ENCODE peak calls at places on chromosomes 12 and 14, in five cellular contexts. S, V, I, Q and Y are unnamed samples.
A peak's percentile ranks its signal among the peaks of the same experiment; 100 is the strongest.

GRCh38 chr14:92481811-92482559 is 31.6 kb upstream of the RIN3 start:
- DNase-seq in S (no peak), V (no peak), I (no peak), Q (no peak), Y (no peak)

GRCh38 chr12:127480775-127481314 is 786.1 kb upstream of the TMEM132C start:
- DNase-seq in S (no peak), V (no peak), I (no peak), Q (no peak), Y (no peak)

GRCh38 chr14:95698287-95698686 is 12.1 kb downstream of the TCL1B start:
- DNase-seq in S (no peak), V (no peak), I (no peak), Q (no peak), Y (no peak)

GRCh38 chr12:104873374-104873773 is 84.7 kb downstream of the SLC41A2 start:
- DNase-seq in S (no peak), V (no peak), I (no peak), Q (no peak), Y (no peak)

GRCh38 chr12:89016970-89017778 is 335.1 kb downstream of the DUSP6 start:
- DNase-seq in S (no peak), V (peak; percentile 37), I (peak; percentile 55), Q (no peak), Y (peak; percentile 34)

GRCh38 chr14:89908712-89909450 is 45.6 kb downstream of the EFCAB11 start:
- DNase-seq in S (no peak), V (no peak), I (no peak), Q (no peak), Y (no peak)

GRCh38 chr14:104985675-104986486 is at the start of gene CLBA1:
- DNase-seq in S (peak; percentile 78), V (peak; percentile 95), I (peak; percentile 98), Q (peak; percentile 84), Y (peak; percentile 100)

GRCh38 chr12:7512528-7512927 is 9.0 kb upstream of the CD163 start:
- DNase-seq in S (no peak), V (peak; percentile 14), I (peak; percentile 88), Q (no peak), Y (no peak)

GRCh38 chr14:54025661-54026060 is 69.0 kb upstream of the BMP4 start:
- DNase-seq in S (no peak), V (peak; percentile 48), I (peak; percentile 24), Q (no peak), Y (no peak)

GRCh38 chr14:105867961-105868599 is 341.7 kb downstream of the TMEM121 start:
- DNase-seq in S (no peak), V (no peak), I (no peak), Q (no peak), Y (no peak)

GRCh38 chr12:64796205-64796845 is 28.1 kb upstream of the TBC1D30 start:
- DNase-seq in S (peak; percentile 39), V (peak; percentile 74), I (peak; percentile 76), Q (peak; percentile 21), Y (peak; percentile 64)

GRCh38 chr14:35355981-35356839 is 48.3 kb downstream of the NFKBIA start:
- DNase-seq in S (no peak), V (peak; percentile 41), I (peak; percentile 70), Q (no peak), Y (no peak)

GRCh38 chr12:119423285-119423684 is 88.8 kb downstream of the CCDC60 start:
- DNase-seq in S (no peak), V (no peak), I (no peak), Q (no peak), Y (no peak)

GRCh38 chr14:87643005-87643404 is 350.0 kb downstream of the GALC start:
- DNase-seq in S (no peak), V (no peak), I (no peak), Q (no peak), Y (no peak)

GRCh38 chr12:96047621-96048211 is 12.3 kb upstream of the LTA4H start:
- DNase-seq in S (no peak), V (no peak), I (peak; percentile 71), Q (no peak), Y (no peak)